ENCODE peak calls at places on chromosomes 3 and 15, in four cellular contexts. P is fibroblast of lung, E is AG10803, X is endothelial cell. I is an unnamed sample.

GRCh38 chr3:103440539-103441113 is 1005.8 kb downstream of the ZPLD1 start:
- DNase-seq in P (peak), E (no peak), X (no peak), I (no peak)

GRCh38 chr3:62374375-62374876 is 1.1 kb upstream of the FEZF2 start:
- DNase-seq in P (peak), E (peak), X (peak), I (no peak)

GRCh38 chr3:59212128-59212764 is 162.4 kb upstream of the CFAP20DC start:
- DNase-seq in P (peak), E (peak), X (peak), I (no peak)

GRCh38 chr3:39528844-39529243 is 61.4 kb downstream of the MOBP start:
- DNase-seq in P (no peak), E (no peak), X (no peak), I (no peak)

GRCh38 chr3:15325228-15325627 is 7.2 kb downstream of the SH3BP5 start:
- DNase-seq in P (no peak), E (peak), X (no peak), I (no peak)

GRCh38 chr3:104402902-104403301 is 963.8 kb upstream of the ALCAM start:
- DNase-seq in P (no peak), E (no peak), X (no peak), I (no peak)

GRCh38 chr3:69181592-69182211 is 59.3 kb upstream of the LMOD3 start:
- DNase-seq in P (peak), E (peak), X (no peak), I (no peak)

GRCh38 chr15:99130314-99130713 is 25.4 kb downstream of the SYNM start:
- DNase-seq in P (no peak), E (no peak), X (no peak), I (no peak)

GRCh38 chr3:107525954-107526305 is 3.2 kb downstream of the BBX start:
- DNase-seq in P (no peak), E (no peak), X (no peak), I (no peak)

GRCh38 chr3:188170461-188171459 is 16.8 kb downstream of the LPP start:
- DNase-seq in P (no peak), E (no peak), X (no peak), I (no peak)

GRCh38 chr3:42653303-42653559 is 266 bp upstream of the ZBTB47 start:
- DNase-seq in P (no peak), E (no peak), X (no peak), I (no peak)

GRCh38 chr15:98754283-98755022 is 106.1 kb downstream of the IGF1R start:
- DNase-seq in P (peak), E (peak), X (peak), I (no peak)

GRCh38 chr3:89353465-89353864 is 246.0 kb downstream of the EPHA3 start:
- DNase-seq in P (peak), E (no peak), X (no peak), I (no peak)

GRCh38 chr3:107013606-107014005 is 363.6 kb upstream of the CCDC54 start:
- DNase-seq in P (peak), E (peak), X (no peak), I (no peak)

GRCh38 chr15:31352911-31353811 is 26.5 kb downstream of the KLF13 start:
- DNase-seq in P (peak), E (peak), X (no peak), I (no peak)

GRCh38 chr3:17023006-17023664 is 138.4 kb downstream of the PLCL2 start:
- DNase-seq in P (no peak), E (no peak), X (no peak), I (no peak)

GRCh38 chr15:68318008-68318835 is 40.7 kb downstream of the FEM1B start:
- DNase-seq in P (no peak), E (no peak), X (no peak), I (no peak)

GRCh38 chr15:31347067-31347975 is 20.7 kb downstream of the KLF13 start:
- DNase-seq in P (no peak), E (no peak), X (no peak), I (no peak)

GRCh38 chr3:154976072-154976983 is 103.8 kb upstream of the MME start:
- DNase-seq in P (no peak), E (no peak), X (no peak), I (no peak)

GRCh38 chr3:159128628-159129027 is 326.8 kb downstream of the MFSD1 start:
- DNase-seq in P (no peak), E (peak), X (no peak), I (no peak)

GRCh38 chr3:15536856-15537255 is 15.3 kb upstream of the COLQ start:
- DNase-seq in P (no peak), E (no peak), X (no peak), I (no peak)

GRCh38 chr15:28264166-28264565 is 57.8 kb downstream of the HERC2 start:
- DNase-seq in P (no peak), E (no peak), X (no peak), I (no peak)

GRCh38 chr3:143973352-143974021 is 1.9 kb downstream of the DIPK2A start:
- DNase-seq in P (peak), E (peak), X (no peak), I (no peak)

GRCh38 chr3:42601898-42602581 is 1.6 kb downstream of the NKTR start:
- DNase-seq in P (peak), E (no peak), X (no peak), I (no peak)

GRCh38 chr15:34754674-34755418 is at the start of gene GJD2:
- DNase-seq in P (no peak), E (no peak), X (peak), I (peak)

GRCh38 chr3:165549037-165549436 is 288.2 kb downstream of the BCHE start:
- DNase-seq in P (no peak), E (no peak), X (no peak), I (no peak)

GRCh38 chr3:101810023-101810415 is 31.0 kb downstream of the NXPE3 start:
- DNase-seq in P (no peak), E (no peak), X (no peak), I (no peak)

GRCh38 chr3:119184808-119185690 is 11.7 kb downstream of the UPK1B start:
- DNase-seq in P (no peak), E (peak), X (no peak), I (no peak)

GRCh38 chr15:89486726-89487050 is 9.7 kb downstream of the RHCG start:
- DNase-seq in P (no peak), E (no peak), X (no peak), I (no peak)

GRCh38 chr15:42695527-42696071 is 41.3 kb downstream of the CDAN1 start:
- DNase-seq in P (no peak), E (no peak), X (no peak), I (no peak)
- TF ChIP-seq CTCF in P (no peak), E (no peak), X (no peak), I (no peak)

GRCh38 chr3:197578376-197578775 is 22.6 kb upstream of the BDH1 start:
- DNase-seq in P (no peak), E (no peak), X (no peak), I (no peak)

GRCh38 chr3:197586181-197586580 is 30.4 kb upstream of the BDH1 start:
- DNase-seq in P (no peak), E (no peak), X (no peak), I (no peak)

GRCh38 chr3:197580253-197580691 is 24.5 kb upstream of the BDH1 start:
- DNase-seq in P (no peak), E (no peak), X (no peak), I (no peak)

GRCh38 chr3:197584733-197585132 is 29.0 kb upstream of the BDH1 start:
- DNase-seq in P (no peak), E (no peak), X (no peak), I (no peak)

GRCh38 chr3:197583371-197583770 is 27.6 kb upstream of the BDH1 start:
- DNase-seq in P (no peak), E (no peak), X (no peak), I (no peak)
- TF ChIP-seq CTCF in P (no peak), E (no peak), X (no peak), I (no peak)

GRCh38 chr3:130786306-130786705 is 39.7 kb upstream of the PIK3R4 start:
- DNase-seq in P (no peak), E (no peak), X (no peak), I (no peak)

GRCh38 chr3:130779031-130779430 is 32.4 kb upstream of the PIK3R4 start:
- DNase-seq in P (no peak), E (no peak), X (no peak), I (no peak)

GRCh38 chr3:130779486-130779885 is 32.9 kb upstream of the PIK3R4 start:
- DNase-seq in P (no peak), E (no peak), X (no peak), I (no peak)

GRCh38 chr3:130787422-130788068 is 40.9 kb upstream of the PIK3R4 start:
- DNase-seq in P (no peak), E (no peak), X (no peak), I (no peak)

GRCh38 chr3:130783629-130784028 is 37.0 kb upstream of the PIK3R4 start:
- DNase-seq in P (no peak), E (no peak), X (no peak), I (no peak)
- TF ChIP-seq CTCF in P (no peak), E (no peak), X (no peak), I (no peak)

GRCh38 chr3:49132437-49133225 is at the start of gene LAMB2:
- DNase-seq in P (peak), E (peak), X (peak), I (peak)
- TF ChIP-seq CTCF in P (no peak), E (peak), X (no peak), I (no peak)

DNA sequence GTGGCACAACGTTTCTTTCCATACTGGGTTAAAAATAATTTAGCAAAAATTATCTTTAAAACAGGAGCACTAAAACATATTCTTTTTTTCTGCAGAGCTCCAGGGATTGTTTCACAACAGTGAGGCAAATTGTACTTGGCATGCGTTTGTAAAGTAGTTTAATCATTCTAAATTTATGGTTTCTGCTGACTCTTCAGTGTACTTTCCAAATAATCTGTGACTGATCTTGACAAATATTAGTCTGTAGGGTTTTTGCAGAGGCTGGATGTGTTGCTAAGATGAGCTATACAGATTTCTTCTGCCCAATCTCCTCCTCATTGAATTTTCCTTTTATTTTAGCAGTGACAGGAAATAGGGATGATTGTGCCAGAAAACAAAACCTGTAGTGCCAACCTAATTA is 328.0 kb upstream of the MANF start:
- DNase-seq in P (no peak), E (no peak), X (no peak), I (no peak)
- TF ChIP-seq CTCF in P (no peak), E (no peak), X (no peak), I (no peak)

GRCh38 chr3:194871143-194871863 is 185.6 kb downstream of the FAM43A start:
- DNase-seq in P (peak), E (peak), X (peak), I (peak)

GRCh38 chr3:194867270-194867983 is 181.7 kb downstream of the FAM43A start:
- DNase-seq in P (no peak), E (no peak), X (no peak), I (no peak)

GRCh38 chr3:194869482-194870169 is 183.9 kb downstream of the FAM43A start:
- DNase-seq in P (peak), E (peak), X (no peak), I (no peak)

GRCh38 chr3:194870394-194871110 is 184.9 kb downstream of the FAM43A start:
- DNase-seq in P (peak), E (no peak), X (no peak), I (no peak)

DNA sequence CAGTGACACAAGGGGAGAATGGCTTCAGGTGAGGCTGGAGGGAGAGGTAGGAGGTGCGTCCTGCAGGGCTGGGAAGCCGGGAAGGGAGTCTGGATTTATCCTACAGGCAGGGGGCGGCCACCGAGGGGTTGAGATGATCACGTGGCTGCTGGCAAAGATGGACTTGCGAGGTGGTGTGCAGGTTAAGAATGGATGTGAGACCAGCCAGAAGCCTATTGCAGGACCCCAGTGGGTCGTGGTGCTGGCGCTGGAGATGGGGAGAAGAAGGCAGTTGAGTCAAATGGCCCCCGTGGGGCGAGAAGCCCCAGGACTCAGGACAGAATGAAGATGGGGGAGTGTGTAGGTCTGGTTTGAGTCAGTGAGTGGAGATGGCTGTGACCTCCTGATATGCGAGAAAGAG is 183.1 kb downstream of the FAM43A start:
- DNase-seq in P (no peak), E (no peak), X (no peak), I (no peak)
- TF ChIP-seq CTCF in P (no peak), E (no peak), X (no peak), I (no peak)

GRCh38 chr3:74067296-74067695 is 442.6 kb upstream of the PDZRN3 start:
- DNase-seq in P (peak), E (peak), X (no peak), I (no peak)
- TF ChIP-seq CTCF in P (peak), E (peak), X (no peak), I (no peak)

GRCh38 chr3:141306922-141307321 is 61.4 kb upstream of the ZBTB38 start:
- DNase-seq in P (no peak), E (no peak), X (no peak), I (no peak)

GRCh38 chr3:141306276-141306675 is 62.0 kb upstream of the ZBTB38 start:
- DNase-seq in P (no peak), E (no peak), X (no peak), I (no peak)

GRCh38 chr3:141303481-141304223 is 64.7 kb upstream of the ZBTB38 start:
- DNase-seq in P (peak), E (peak), X (peak), I (no peak)

GRCh38 chr3:141307351-141308059 is 60.8 kb upstream of the ZBTB38 start:
- DNase-seq in P (no peak), E (no peak), X (no peak), I (no peak)

GRCh38 chr3:141305436-141305835 is 62.9 kb upstream of the ZBTB38 start:
- DNase-seq in P (peak), E (peak), X (no peak), I (no peak)
- TF ChIP-seq CTCF in P (peak), E (peak), X (no peak), I (no peak)

DNA sequence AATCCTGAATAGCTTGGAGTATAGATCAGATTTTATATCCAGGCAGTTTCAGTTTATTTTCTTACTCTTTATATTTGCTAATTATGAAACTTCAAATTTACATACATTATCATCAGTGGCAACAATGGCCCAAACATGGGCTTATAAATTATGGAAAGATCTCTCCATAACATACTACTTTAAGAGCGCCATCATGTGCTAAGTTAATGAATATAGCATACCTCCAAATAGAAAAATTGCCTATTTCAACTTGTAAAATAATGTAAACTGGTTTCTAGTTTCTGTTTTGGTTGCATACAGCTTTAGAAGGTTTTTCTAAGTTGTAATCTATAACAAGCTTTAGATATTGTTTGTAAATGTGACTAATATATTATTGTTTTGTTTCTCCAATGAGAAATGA is 531.3 kb upstream of the UBE2E2 start:
- DNase-seq in P (no peak), E (no peak), X (no peak), I (no peak)
- TF ChIP-seq CTCF in P (no peak), E (no peak), X (no peak), I (no peak)

GRCh38 chr3:147616998-147617619 is 207.9 kb downstream of the ZIC1 start:
- DNase-seq in P (peak), E (peak), X (no peak), I (no peak)
- TF ChIP-seq CTCF in P (no peak), E (peak), X (peak), I (peak)